ENCODE peak calls at places on chromosomes 3 and 15, in six cellular contexts. E is mammary epithelial cell, F is IMR-90, G is suprapubic skin, R is cardiac muscle cell, Q is endothelial cell of umbilical vein. S is an unnamed sample.

GRCh38 chr15:32028921-32029320 is 1.4 kb upstream of the CHRNA7 start:
- DNase-seq in F (no peak), G (no peak), R (no peak), E (no peak), Q (no peak), S (no peak)

GRCh38 chr3:110180733-110181132 is 843.4 kb upstream of the DPPA4 start:
- DNase-seq in F (peak; percentile 33), E (no peak), Q (no peak), R (peak; percentile 76), G (no peak), S (peak; percentile 34)

GRCh38 chr3:60501303-60501702 is 749.9 kb downstream of the FHIT start:
- DNase-seq in Q (no peak), R (no peak), E (no peak), G (no peak), F (peak; percentile 11), S (no peak)

GRCh38 chr3:61927332-61927731 is 366.0 kb downstream of the PTPRG start:
- DNase-seq in F (peak; percentile 77), R (peak; percentile 91), E (peak; percentile 48), Q (peak; percentile 41), G (peak; percentile 73), S (peak; percentile 82)

GRCh38 chr3:125051715-125052581 is 3.8 kb downstream of the HEG1 start:
- DNase-seq in Q (peak; percentile 88), F (peak; percentile 91), R (peak; percentile 79), G (peak; percentile 83), E (peak; percentile 67), S (peak; percentile 64)

GRCh38 chr3:57755368-57756021 is 614 bp upstream of the SLMAP start:
- DNase-seq in R (peak; percentile 60), F (peak; percentile 38), G (no peak), Q (peak; percentile 82), E (peak; percentile 68), S (no peak)

GRCh38 chr15:67967871-67968423 is 86.2 kb upstream of the PIAS1 start:
- DNase-seq in F (peak; percentile 47), Q (peak; percentile 39), R (peak; percentile 79), G (peak; percentile 72), E (peak; percentile 27), S (peak; percentile 89)

GRCh38 chr3:108218811-108219210 is 3.4 kb downstream of the IFT57 start:
- DNase-seq in G (no peak), Q (no peak), E (no peak), R (peak; percentile 56), F (peak; percentile 53), S (no peak)

GRCh38 chr3:157445897-157446296 is 9.2 kb downstream of the PTX3 start:
- DNase-seq in E (peak; percentile 57), Q (peak; percentile 33), G (no peak), F (peak; percentile 77), R (peak; percentile 86), S (no peak)

GRCh38 chr3:147409143-147410121 is at the start of gene ZIC1:
- DNase-seq in R (no peak), Q (no peak), E (no peak), F (no peak), G (no peak), S (no peak)

GRCh38 chr3:8266679-8267267 is 234.8 kb upstream of the LMCD1 start:
- DNase-seq in R (no peak), F (no peak), G (no peak), Q (no peak), E (no peak), S (no peak)

GRCh38 chr3:24500806-24501205 is 6.2 kb upstream of the THRB start:
- DNase-seq in F (no peak), E (no peak), R (no peak), Q (no peak), G (no peak), S (no peak)

GRCh38 chr3:134796313-134797079 is 1.4 kb downstream of the EPHB1 start:
- DNase-seq in R (peak; percentile 22), F (no peak), E (peak; percentile 7), G (no peak), Q (peak; percentile 29), S (no peak)

GRCh38 chr3:66453525-66454463 is 47.0 kb downstream of the LRIG1 start:
- DNase-seq in Q (no peak), R (no peak), F (no peak), G (no peak), E (no peak), S (peak; percentile 21)

GRCh38 chr3:160464971-160465370 is 15.4 kb upstream of the TRIM59 start:
- DNase-seq in Q (no peak), E (no peak), G (no peak), R (no peak), F (no peak), S (no peak)

GRCh38 chr15:95742256-95742655 is 588.2 kb upstream of the NR2F2 start:
- DNase-seq in G (no peak), Q (no peak), E (no peak), F (no peak), R (no peak), S (no peak)

GRCh38 chr15:67043939-67044771 is 21.2 kb upstream of the SMAD3 start:
- DNase-seq in Q (peak; percentile 45), G (no peak), F (peak; percentile 88), E (peak; percentile 81), R (peak; percentile 95), S (peak; percentile 21)

GRCh38 chr15:94021621-94022320 is 209.6 kb upstream of the MCTP2 start:
- DNase-seq in Q (no peak), G (no peak), F (no peak), R (no peak), E (no peak), S (no peak)

GRCh38 chr3:123590685-123591450 is 6.0 kb upstream of the HACD2 start:
- DNase-seq in Q (no peak), G (no peak), R (no peak), E (no peak), F (no peak), S (no peak)
- H3K9me3 ChIP-seq in Q (peaks cover 4% of the 10 kb centered on the region), G (peaks cover 3% of the 10 kb centered on the region), R (no peaks in the 10 kb centered on the region), E (peaks cover 6% of the 10 kb centered on the region), F (peaks cover 6% of the 10 kb centered on the region), S (no peaks in the 10 kb centered on the region)

DNA sequence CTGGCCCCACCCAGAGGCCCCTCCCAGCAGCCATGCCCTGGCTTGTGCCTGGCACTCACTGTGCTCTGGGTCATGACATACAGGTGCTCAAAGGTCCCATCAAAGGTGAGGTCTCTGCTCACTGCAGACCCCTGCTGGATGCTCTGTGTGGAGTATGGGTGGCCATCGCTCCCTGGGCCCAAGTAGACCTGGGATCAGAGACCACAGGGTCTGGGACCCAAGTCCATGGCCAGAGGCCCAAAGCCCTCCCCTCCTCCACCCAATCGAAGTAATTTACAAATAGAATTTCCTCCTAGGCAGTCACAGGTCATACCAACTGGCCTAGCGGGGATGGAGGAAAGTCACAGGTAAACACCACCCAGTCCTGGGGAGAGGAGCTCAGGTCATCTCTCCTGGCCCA is 7.6 kb downstream of the PLXNB1 start:
- DNase-seq in E (no peak), F (no peak), R (no peak), G (no peak), Q (no peak), S (no peak)
- TF ChIP-seq CTCF in E (no peak), F (no peak), R (no peak), G (no peak), Q (no peak), S (no peak)

GRCh38 chr3:138642226-138642926 is 33.8 kb downstream of the FAIM start:
- DNase-seq in E (no peak), G (no peak), R (no peak), Q (no peak), F (no peak), S (no peak)
- H3K9me3 ChIP-seq in E (peaks cover 4% of the 10 kb centered on the region), G (peaks cover 32% of the 10 kb centered on the region), R (no peaks in the 10 kb centered on the region), Q (no peaks in the 10 kb centered on the region), F (peaks cover 11% of the 10 kb centered on the region), S (no peaks in the 10 kb centered on the region)

GRCh38 chr3:123028233-123028828 is 768 bp upstream of the SEMA5B start:
- DNase-seq in Q (peak; percentile 67), E (peak; percentile 58), G (no peak), R (peak; percentile 86), F (peak; percentile 72), S (no peak)
- TF ChIP-seq CTCF in Q (peak; percentile 40), E (peak; percentile 26), G (no peak), R (peak; percentile 55), F (peak; percentile 65), S (peak; percentile 56)

DNA sequence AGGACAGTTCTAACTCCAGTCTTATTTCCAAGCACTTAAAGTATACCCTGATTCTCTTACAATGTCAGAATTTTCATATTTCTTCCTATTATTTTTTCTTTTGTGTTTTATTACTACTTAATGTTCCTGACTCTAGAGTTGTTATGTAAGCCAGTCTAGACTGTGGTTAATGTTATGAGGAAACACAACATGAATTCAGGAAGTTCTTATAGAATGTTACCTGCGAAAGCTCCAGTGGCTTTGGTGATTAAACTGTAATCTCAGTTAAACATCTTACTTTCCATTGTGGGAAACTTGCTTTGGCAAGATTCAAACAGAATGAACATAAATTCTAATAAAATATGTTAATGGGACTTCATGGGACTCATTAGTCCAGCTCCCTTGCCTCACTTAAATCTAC is 36.6 kb upstream of the CHL1 start:
- DNase-seq in F (no peak), E (no peak), G (no peak), R (no peak), Q (no peak), S (no peak)
- H3K9me3 ChIP-seq in F (no peaks in the 10 kb centered on the region), E (no peaks in the 10 kb centered on the region), G (no peaks in the 10 kb centered on the region), R (no peaks in the 10 kb centered on the region), Q (peaks cover 6% of the 10 kb centered on the region), S (no peaks in the 10 kb centered on the region)

DNA sequence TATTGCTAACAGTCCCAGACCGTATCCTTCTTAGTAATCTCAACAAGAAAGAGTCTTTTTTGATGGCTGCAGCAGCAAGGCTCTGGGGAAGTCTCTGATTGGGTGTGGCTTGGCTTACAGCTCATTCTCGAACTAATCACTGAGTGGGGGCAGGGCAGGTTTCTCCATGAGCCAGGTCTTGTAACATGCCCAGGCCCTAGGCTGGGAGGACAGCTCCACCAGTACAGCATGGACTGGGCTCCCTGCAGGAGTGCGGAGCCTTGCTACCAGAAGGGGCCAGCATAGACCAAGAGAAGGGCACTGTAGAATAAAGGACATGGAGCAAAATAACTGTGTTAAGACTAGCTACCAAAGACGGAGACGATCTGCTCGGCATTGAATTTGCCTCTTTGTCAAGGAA is 7.2 kb downstream of the CD276 start:
- DNase-seq in G (peak; percentile 82), F (peak; percentile 77), E (peak; percentile 80), Q (peak; percentile 25), R (peak; percentile 82), S (peak; percentile 89)
- TF ChIP-seq CTCF in G (no peak), F (peak; percentile 33), E (no peak), Q (no peak), R (peak; percentile 36), S (peak; percentile 28)

GRCh38 chr3:53630547-53630946 is 136.1 kb downstream of the CACNA1D start:
- DNase-seq in Q (no peak), R (no peak), G (no peak), E (peak; percentile 29), F (no peak), S (no peak)

GRCh38 chr3:53624467-53624866 is 130.1 kb downstream of the CACNA1D start:
- DNase-seq in R (no peak), G (no peak), E (no peak), F (no peak), Q (no peak), S (no peak)

GRCh38 chr3:53629396-53629711 is 134.9 kb downstream of the CACNA1D start:
- DNase-seq in F (no peak), E (no peak), Q (no peak), G (no peak), R (no peak), S (no peak)

GRCh38 chr3:53626876-53627275 is 132.5 kb downstream of the CACNA1D start:
- DNase-seq in Q (no peak), F (no peak), E (no peak), R (no peak), G (no peak), S (no peak)

GRCh38 chr3:53628546-53629395 is 134.4 kb downstream of the CACNA1D start:
- DNase-seq in G (no peak), E (peak; percentile 60), Q (no peak), R (no peak), F (no peak), S (no peak)
- H3K9me3 ChIP-seq in G (peaks cover 6% of the 10 kb centered on the region), E (no peaks in the 10 kb centered on the region), Q (no peaks in the 10 kb centered on the region), R (peaks cover 4% of the 10 kb centered on the region), F (no peaks in the 10 kb centered on the region), S (no peaks in the 10 kb centered on the region)